ENCODE peak calls at places on chromosomes 7 and 10, in eight cellular contexts. C is fibroblast of lung; V is A549; B is naive thymus-derived CD4-positive, alpha-beta T cell; A is AG04450; W is astrocyte; G is left lung; H is gastrocnemius medialis. E is an unnamed sample.

GRCh38 chr10:784759-785538 is 95.5 kb upstream of the DIP2C start:
- DNase-seq in C (peak), V (peak), B (no peak), A (peak), W (peak), G (peak), H (peak), E (no peak)

GRCh38 chr7:39248693-39249090 is 271.0 kb downstream of the POU6F2 start:
- DNase-seq in C (no peak), V (no peak), B (no peak), A (no peak), W (no peak), G (no peak), H (no peak), E (no peak)

GRCh38 chr10:129332476-129332875 is 134.6 kb upstream of the MGMT start:
- DNase-seq in C (no peak), V (no peak), B (peak), A (no peak), W (no peak), G (no peak), H (no peak), E (no peak)

GRCh38 chr7:51265066-51265907 is 51.3 kb downstream of the COBL start:
- DNase-seq in C (no peak), V (no peak), B (no peak), A (no peak), W (no peak), G (no peak), H (no peak), E (no peak)

GRCh38 chr10:132185601-132186487 is 904 bp upstream of the DPYSL4 start:
- DNase-seq in C (peak), V (no peak), B (peak), A (no peak), W (no peak), G (peak), H (no peak), E (peak)

GRCh38 chr10:87925570-87925969 is 62.1 kb downstream of the PTEN start:
- DNase-seq in C (peak), V (no peak), B (no peak), A (no peak), W (peak), G (no peak), H (no peak), E (no peak)

GRCh38 chr7:50660040-50660829 is 95.0 kb upstream of the DDC start:
- DNase-seq in C (no peak), V (no peak), B (peak), A (no peak), W (no peak), G (peak), H (no peak), E (no peak)

GRCh38 chr10:93403741-93404354 is 78.3 kb downstream of the MYOF start:
- DNase-seq in C (no peak), V (no peak), B (no peak), A (no peak), W (no peak), G (no peak), H (no peak), E (no peak)

GRCh38 chr7:18352339-18353255 is 143.0 kb upstream of the HDAC9 start:
- DNase-seq in C (peak), V (peak), B (no peak), A (peak), W (peak), G (peak), H (no peak), E (peak)

GRCh38 chr7:67875558-67875957 is 878.9 kb downstream of the TYW1 start:
- DNase-seq in C (no peak), V (no peak), B (no peak), A (no peak), W (no peak), G (no peak), H (no peak), E (no peak)

GRCh38 chr7:150570712-150571465 is 3.7 kb downstream of the GIMAP4 start:
- DNase-seq in C (no peak), V (no peak), B (no peak), A (no peak), W (no peak), G (no peak), H (no peak), E (no peak)
- H3K27ac ChIP-seq in C (no peak), V (no peak), B (peak), A (no peak), W (no peak), G (peak), H (no peak), E (no peak)

GRCh38 chr10:16472828-16473227 is 36.0 kb downstream of the PTER start:
- DNase-seq in C (no peak), V (no peak), B (no peak), A (no peak), W (no peak), G (no peak), H (no peak), E (no peak)

GRCh38 chr10:16466001-16466400 is 29.2 kb downstream of the PTER start:
- DNase-seq in C (no peak), V (no peak), B (no peak), A (no peak), W (no peak), G (no peak), H (no peak), E (no peak)

GRCh38 chr10:16470747-16471146 is 33.9 kb downstream of the PTER start:
- DNase-seq in C (no peak), V (no peak), B (no peak), A (no peak), W (no peak), G (no peak), H (no peak), E (no peak)
- H3K27ac ChIP-seq in C (no peak), V (no peak), B (no peak), A (no peak), W (no peak), G (no peak), H (no peak), E (no peak)

DNA sequence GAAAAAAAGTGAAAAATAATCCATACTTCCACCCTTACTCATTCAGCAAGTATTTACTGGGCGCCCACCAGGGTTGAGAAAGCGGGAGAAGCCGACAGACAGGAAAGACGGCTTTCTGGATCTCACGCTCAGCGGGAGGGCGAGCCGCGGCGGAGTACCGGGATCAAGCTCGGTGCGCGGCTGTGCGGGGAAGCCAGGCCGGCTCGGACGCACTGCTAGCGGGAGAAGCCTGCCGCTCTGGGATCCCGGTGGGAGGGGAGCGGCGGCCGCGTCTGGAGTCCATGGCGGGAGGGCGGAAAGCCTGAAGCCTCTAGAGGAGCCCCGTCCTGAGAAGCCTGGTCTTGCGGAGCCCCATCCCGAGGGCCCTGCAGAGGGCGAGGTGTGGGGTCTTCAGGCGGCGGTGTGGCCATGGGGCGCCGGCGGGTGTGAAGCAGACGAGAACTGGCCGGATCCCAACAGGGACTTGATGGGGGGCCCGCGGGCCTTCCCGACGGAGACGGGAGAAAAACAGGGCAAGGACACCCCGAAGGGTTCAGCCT is 82.9 kb downstream of the VIPR2 start:
- DNase-seq in C (no peak), V (no peak), B (no peak), A (no peak), W (no peak), G (peak), H (no peak), E (no peak)
- H3K27ac ChIP-seq in C (no peak), V (no peak), B (no peak), A (no peak), W (no peak), G (no peak), H (no peak), E (no peak)

DNA sequence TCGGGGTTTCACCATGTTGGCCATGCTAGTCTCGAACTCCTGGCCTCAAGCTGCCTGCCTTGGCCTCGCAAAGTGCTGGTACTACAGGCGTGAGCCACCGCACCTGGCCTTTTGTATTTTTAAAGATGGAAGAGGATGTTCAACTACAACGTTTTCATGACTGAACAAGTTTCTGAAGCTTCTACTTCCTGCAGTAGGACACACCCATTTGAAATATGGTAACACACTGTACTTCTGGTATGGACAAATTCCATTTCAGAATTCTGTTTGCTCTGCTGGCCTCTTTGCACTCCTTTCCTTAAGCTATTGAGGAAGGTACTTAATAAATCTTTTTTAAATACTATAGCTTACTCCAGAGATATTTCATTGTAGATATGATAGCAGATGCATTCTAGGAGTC is 10.9 kb upstream of the CDK1 start:
- DNase-seq in C (no peak), V (no peak), B (no peak), A (no peak), W (no peak), G (no peak), H (no peak), E (no peak)
- H3K27ac ChIP-seq in C (no peak), V (peak), B (no peak), A (no peak), W (no peak), G (no peak), H (no peak), E (no peak)

DNA sequence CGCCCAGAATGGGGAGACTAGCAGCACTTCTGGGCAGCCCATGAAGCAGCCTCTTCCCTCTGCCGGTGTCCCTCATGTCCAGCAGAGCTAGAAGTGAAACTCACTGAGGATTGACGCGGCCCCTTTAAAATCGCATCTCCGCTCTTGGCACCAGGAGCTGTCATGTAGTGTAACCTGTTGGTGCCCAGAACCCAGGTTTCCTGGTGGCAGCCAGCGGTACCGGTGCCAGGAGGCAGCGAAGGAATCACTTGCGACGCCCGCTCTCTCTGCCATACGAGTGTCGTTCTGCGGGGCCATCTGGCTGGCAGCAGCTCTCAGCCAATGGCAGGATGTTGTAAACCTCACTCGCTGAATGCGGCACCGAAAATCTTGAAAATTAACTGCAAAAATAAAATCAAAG is 82.7 kb downstream of the CUX1 start:
- DNase-seq in C (no peak), V (no peak), B (no peak), A (no peak), W (no peak), G (no peak), H (peak), E (no peak)
- H3K27ac ChIP-seq in C (peak), V (no peak), B (no peak), A (no peak), W (no peak), G (no peak), H (peak), E (peak)

DNA sequence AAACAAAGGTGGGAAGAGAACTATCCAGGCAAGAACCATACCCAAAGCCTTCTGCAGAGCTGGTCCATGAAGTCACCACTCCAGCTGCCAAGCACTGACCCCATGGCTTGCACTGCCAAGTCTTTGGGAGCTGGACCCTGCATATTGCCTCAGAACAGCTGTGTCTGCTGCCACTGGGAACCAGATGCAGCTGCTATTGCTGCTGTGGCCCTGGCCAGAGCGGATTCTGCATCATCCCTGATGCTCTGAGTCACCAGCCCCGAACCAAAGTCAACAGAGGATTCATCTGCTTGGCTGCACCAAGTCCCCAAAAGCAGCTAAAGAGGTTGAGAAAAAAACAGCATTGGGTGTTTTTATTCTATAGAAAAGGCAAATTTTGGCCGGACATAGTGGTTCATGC is 39.2 kb upstream of the GSAP start:
- DNase-seq in C (peak), V (peak), B (no peak), A (peak), W (peak), G (no peak), H (peak), E (no peak)
- H3K27ac ChIP-seq in C (no peak), V (peak), B (no peak), A (peak), W (no peak), G (no peak), H (no peak), E (no peak)

GRCh38 chr7:129777993-129778769 is 166.7 kb downstream of the NRF1 start:
- DNase-seq in C (no peak), V (no peak), B (no peak), A (no peak), W (no peak), G (no peak), H (no peak), E (no peak)

GRCh38 chr7:129780257-129781127 is 169.0 kb downstream of the NRF1 start:
- DNase-seq in C (no peak), V (peak), B (no peak), A (no peak), W (no peak), G (peak), H (peak), E (no peak)

GRCh38 chr7:129778770-129779601 is 167.5 kb downstream of the NRF1 start:
- DNase-seq in C (no peak), V (peak), B (no peak), A (no peak), W (no peak), G (peak), H (no peak), E (no peak)

GRCh38 chr7:129781128-129781855 is 169.8 kb downstream of the NRF1 start:
- DNase-seq in C (no peak), V (peak), B (no peak), A (no peak), W (no peak), G (no peak), H (no peak), E (no peak)

DNA sequence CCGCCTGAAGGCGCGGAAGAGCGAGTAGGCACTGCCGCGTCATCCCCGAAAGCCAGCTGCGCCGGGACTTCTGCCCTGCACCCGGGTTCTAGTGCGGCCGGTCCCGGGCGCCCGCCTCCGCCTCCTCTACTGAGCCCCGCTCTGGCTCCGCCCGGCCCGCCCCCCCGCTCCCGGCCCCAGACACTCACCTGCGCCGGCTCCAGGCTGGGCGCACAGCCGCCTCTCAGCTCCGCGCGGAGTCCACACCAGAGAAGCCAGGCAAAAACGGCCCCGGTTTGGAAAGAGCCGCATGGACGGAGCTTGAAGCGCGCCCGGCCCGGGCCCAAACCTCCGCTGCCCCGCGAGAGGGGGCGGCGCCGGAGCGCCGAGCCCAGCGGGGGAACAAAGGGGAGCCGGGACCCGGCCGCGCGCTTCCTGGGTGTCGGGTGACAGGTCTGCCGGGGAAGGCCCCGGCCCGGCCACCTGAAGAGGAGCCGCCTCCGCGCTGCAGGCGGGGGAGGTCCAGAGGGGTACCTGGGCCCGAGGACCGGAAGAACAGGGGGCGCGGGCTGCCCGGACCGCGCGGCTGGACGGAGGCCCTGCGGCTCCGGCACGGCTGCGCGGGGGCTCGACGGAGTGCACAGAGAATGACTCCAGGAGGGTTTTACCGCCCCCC is 168.2 kb downstream of the NRF1 start:
- DNase-seq in C (no peak), V (peak), B (no peak), A (no peak), W (no peak), G (peak), H (no peak), E (no peak)
- H3K27ac ChIP-seq in C (no peak), V (peak), B (no peak), A (no peak), W (no peak), G (peak), H (no peak), E (no peak)

DNA sequence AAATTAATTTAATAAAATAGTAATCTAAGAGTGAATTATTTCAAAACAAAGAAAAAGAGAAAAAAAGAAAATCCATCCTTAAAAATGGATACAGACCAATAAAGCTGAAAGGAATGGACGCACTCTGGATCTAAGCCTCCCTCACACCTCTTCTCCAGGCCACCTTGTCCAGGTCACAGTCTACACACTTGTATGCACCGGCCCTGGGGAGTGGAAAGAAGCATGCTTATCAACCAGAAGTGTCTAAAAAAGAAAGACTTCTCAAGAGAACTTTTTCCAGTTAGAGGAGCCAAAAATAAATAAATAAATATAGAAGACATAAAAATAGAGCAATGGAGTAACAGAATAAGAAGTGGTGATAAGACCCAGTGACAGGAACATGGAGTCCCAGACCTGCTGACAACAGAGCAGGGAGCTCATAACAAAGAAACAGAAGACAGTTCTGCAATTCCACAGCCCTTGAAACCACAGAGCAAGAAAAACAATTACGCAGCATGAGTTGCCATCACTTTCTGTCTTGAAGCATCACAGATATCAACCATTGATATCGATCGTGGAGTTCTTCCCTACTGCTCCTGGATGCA is 311.7 kb upstream of the NFE2L3 start:
- DNase-seq in C (no peak), V (no peak), B (no peak), A (no peak), W (no peak), G (no peak), H (peak), E (peak)
- H3K27ac ChIP-seq in C (no peak), V (no peak), B (no peak), A (no peak), W (no peak), G (no peak), H (peak), E (peak)

GRCh38 chr10:126208736-126209317 is 179.4 kb downstream of the ADAM12 start:
- DNase-seq in C (peak), V (no peak), B (no peak), A (no peak), W (peak), G (no peak), H (no peak), E (no peak)
- H3K27ac ChIP-seq in C (no peak), V (no peak), B (no peak), A (no peak), W (peak), G (no peak), H (no peak), E (no peak)

DNA sequence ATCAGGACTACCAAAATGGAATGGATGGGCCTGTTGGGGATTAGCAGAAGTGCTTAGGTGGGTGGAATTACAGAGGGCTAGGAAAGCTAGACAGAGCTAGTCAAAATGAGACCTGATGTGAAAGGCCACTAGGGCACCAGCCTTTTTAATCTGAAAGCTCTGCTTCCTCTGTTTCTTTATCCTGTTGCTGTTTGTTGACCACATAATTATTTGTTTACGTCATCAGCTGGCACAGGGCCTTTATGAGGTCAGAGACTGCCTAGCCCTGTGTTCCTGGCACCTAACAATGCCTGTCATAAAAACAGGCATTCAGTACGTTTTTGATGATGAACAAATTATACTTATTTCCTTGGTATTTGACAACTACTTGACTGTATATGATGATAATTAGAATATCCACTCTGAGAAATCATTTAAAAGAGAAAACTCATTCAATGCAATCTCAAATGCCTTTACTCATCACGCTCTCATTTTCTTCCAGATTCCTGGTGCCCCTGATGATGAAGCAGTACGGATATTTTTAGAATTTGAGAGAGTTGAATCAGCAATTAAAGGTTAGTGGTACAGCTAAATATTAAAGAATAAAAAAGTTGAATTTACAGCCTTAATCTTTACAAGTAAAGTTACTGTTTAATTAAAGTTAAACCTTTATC is 26.1 kb downstream of the RBM17 start:
- DNase-seq in C (peak), V (no peak), B (no peak), A (no peak), W (peak), G (no peak), H (no peak), E (no peak)
- H3K27ac ChIP-seq in C (peak), V (no peak), B (no peak), A (peak), W (peak), G (peak), H (peak), E (peak)

E was measured in uterus.